ENCODE peak calls at places on chromosome 4, in eight cellular contexts. Q is heart left ventricle, H is IMR-90, K is ovary, T is tibial nerve, S is uterus, B is HCT116, G is endothelial cell of umbilical vein. C is an unnamed sample.

GRCh38 chr4:139042981-139043460 is 27.4 kb downstream of the NOCT start:
- DNase-seq in S (no peak), G (peak), T (peak), H (peak), Q (peak), K (no peak), B (no peak), C (no peak)

GRCh38 chr4:73763877-73764276 is 23.5 kb downstream of the CXCL8 start:
- DNase-seq in G (no peak), T (no peak), S (no peak), K (no peak), H (no peak), Q (no peak), B (no peak), C (no peak)

GRCh38 chr4:6688879-6689505 is 4.7 kb upstream of the S100P start:
- DNase-seq in K (peak), Q (no peak), T (peak), H (peak), G (peak), S (no peak), B (peak), C (peak)

GRCh38 chr4:101355767-101356702 is 8.7 kb upstream of the PPP3CA start:
- DNase-seq in S (no peak), H (peak), B (peak), T (no peak), K (peak), G (peak), Q (no peak), C (no peak)

GRCh38 chr4:66178901-66179300 is 508.6 kb upstream of the EPHA5 start:
- DNase-seq in T (no peak), Q (no peak), H (no peak), K (no peak), S (no peak), B (no peak), G (no peak), C (no peak)

GRCh38 chr4:88616275-88616996 is 24.2 kb downstream of the HERC3 start:
- DNase-seq in G (no peak), S (no peak), B (no peak), H (peak), T (no peak), Q (no peak), K (no peak), C (no peak)

GRCh38 chr4:24770111-24770584 is 25.2 kb upstream of the SOD3 start:
- DNase-seq in T (no peak), S (no peak), H (peak), Q (no peak), K (no peak), G (peak), B (peak), C (no peak)

GRCh38 chr4:1666391-1666790 is 17.7 kb downstream of the FAM53A start:
- DNase-seq in H (no peak), S (no peak), B (no peak), T (no peak), G (no peak), K (no peak), Q (peak), C (no peak)

GRCh38 chr4:149781150-149781549 is 34.5 kb downstream of the IQCM start:
- DNase-seq in Q (no peak), G (no peak), H (peak), T (no peak), K (no peak), B (peak), S (no peak), C (no peak)

GRCh38 chr4:70979445-70980008 is 13.9 kb upstream of the DCK start:
- DNase-seq in S (no peak), G (peak), H (no peak), K (no peak), B (no peak), T (no peak), Q (no peak), C (no peak)

GRCh38 chr4:131974730-131975129 is 1174.4 kb upstream of the PCDH10 start:
- DNase-seq in B (no peak), K (no peak), H (no peak), Q (no peak), S (no peak), G (no peak), T (no peak), C (no peak)

GRCh38 chr4:168549145-168549544 is 52.3 kb downstream of the PALLD start:
- DNase-seq in K (no peak), G (no peak), Q (no peak), B (no peak), S (no peak), H (no peak), T (no peak), C (no peak)

GRCh38 chr4:120544838-120545237 is 377.7 kb downstream of the PRDM5 start:
- DNase-seq in G (no peak), K (no peak), Q (no peak), B (no peak), S (no peak), H (no peak), T (no peak), C (no peak)

GRCh38 chr4:16721618-16722291 is 176.7 kb downstream of the LDB2 start:
- DNase-seq in Q (no peak), K (peak), S (no peak), T (no peak), H (peak), B (no peak), G (peak), C (no peak)

GRCh38 chr4:113684534-113685091 is 76.9 kb downstream of the CAMK2D start:
- DNase-seq in G (no peak), S (peak), K (peak), B (no peak), H (peak), Q (peak), T (peak), C (no peak)

GRCh38 chr4:2617955-2618354 is 81.5 kb downstream of the FAM193A start:
- DNase-seq in H (peak), B (no peak), S (no peak), Q (no peak), T (no peak), G (peak), K (no peak), C (no peak)

GRCh38 chr4:87896020-87896621 is 63.4 kb downstream of the MEPE start:
- DNase-seq in K (no peak), S (no peak), B (peak), G (peak), H (peak), T (peak), Q (no peak), C (no peak)

GRCh38 chr4:76307670-76308014 is 1.1 kb downstream of the STBD1 start:
- DNase-seq in G (no peak), K (no peak), H (no peak), S (peak), T (no peak), Q (peak), B (no peak), C (no peak)

GRCh38 chr4:75653845-75654503 is 19.2 kb downstream of the G3BP2 start:
- DNase-seq in T (no peak), G (peak), K (no peak), S (no peak), Q (no peak), B (no peak), H (peak), C (no peak)

GRCh38 chr4:150072906-150073714 is 5.1 kb upstream of the DCLK2 start:
- DNase-seq in H (peak), G (peak), T (no peak), S (no peak), B (no peak), Q (no peak), K (no peak), C (no peak)

GRCh38 chr4:5037553-5038551 is 13.4 kb upstream of the STK32B start:
- DNase-seq in K (no peak), G (peak), H (peak), Q (no peak), S (no peak), B (no peak), T (peak), C (no peak)

GRCh38 chr4:156496797-156497196 is 474.8 kb downstream of the PDGFC start:
- DNase-seq in S (no peak), K (no peak), Q (no peak), B (no peak), T (no peak), H (peak), G (no peak), C (no peak)

GRCh38 chr4:154424810-154425484 is 66.7 kb downstream of the DCHS2 start:
- DNase-seq in K (no peak), S (no peak), H (no peak), B (no peak), G (no peak), T (no peak), Q (no peak), C (no peak)

GRCh38 chr4:1862055-1862911 is 6.3 kb upstream of the LETM1 start:
- DNase-seq in S (no peak), K (no peak), G (no peak), B (no peak), Q (no peak), H (no peak), T (no peak), C (no peak)

GRCh38 chr4:38867478-38868054 is at the start of gene FAM114A1:
- DNase-seq in K (peak), T (peak), G (peak), H (peak), Q (peak), S (peak), B (no peak), C (peak)

GRCh38 chr4:129565214-129565613 is 469.3 kb downstream of the C4orf33 start:
- DNase-seq in G (no peak), S (no peak), Q (no peak), K (no peak), B (no peak), T (no peak), H (no peak), C (no peak)

GRCh38 chr4:91058345-91058744 is 931.2 kb downstream of the CCSER1 start:
- DNase-seq in T (no peak), G (no peak), Q (no peak), K (no peak), S (no peak), B (no peak), H (peak), C (no peak)

GRCh38 chr4:96342790-96343455 is 503.0 kb downstream of the PDHA2 start:
- DNase-seq in H (no peak), Q (no peak), K (no peak), B (no peak), S (no peak), T (no peak), G (no peak), C (no peak)

GRCh38 chr4:94256833-94257232 is 49.2 kb downstream of the SMARCAD1 start:
- DNase-seq in H (peak), K (no peak), B (no peak), S (no peak), Q (no peak), T (no peak), G (peak), C (no peak)

GRCh38 chr4:127521463-127521862 is 111.3 kb upstream of the INTU start:
- DNase-seq in S (no peak), K (no peak), H (no peak), Q (no peak), T (no peak), G (no peak), B (no peak), C (no peak)

GRCh38 chr4:118869808-118870342 is 18.8 kb upstream of the SYNPO2 start:
- DNase-seq in H (peak), Q (peak), T (no peak), G (peak), K (no peak), S (no peak), B (no peak), C (no peak)

GRCh38 chr4:22389240-22389871 is 126.5 kb downstream of the ADGRA3 start:
- DNase-seq in Q (peak), K (peak), T (peak), B (peak), H (peak), G (peak), S (peak), C (no peak)

GRCh38 chr4:162510115-162510514 is 346.3 kb upstream of the FSTL5 start:
- DNase-seq in G (no peak), T (no peak), K (no peak), B (no peak), S (no peak), H (no peak), Q (no peak), C (no peak)

GRCh38 chr4:2862528-2862927 is 18.9 kb downstream of the ADD1 start:
- DNase-seq in B (peak), Q (no peak), T (no peak), G (peak), H (peak), K (no peak), S (no peak), C (no peak)

GRCh38 chr4:99356992-99357391 is 4.4 kb upstream of the ADH1C start:
- DNase-seq in S (no peak), G (no peak), H (no peak), T (no peak), Q (no peak), B (no peak), K (no peak), C (no peak)

GRCh38 chr4:152700151-152700550 is 20.4 kb upstream of the TMEM154 start:
- DNase-seq in G (no peak), T (no peak), B (no peak), K (no peak), S (no peak), H (no peak), Q (no peak), C (no peak)

GRCh38 chr4:119035941-119036737 is 99.5 kb upstream of the MYOZ2 start:
- DNase-seq in B (no peak), G (no peak), H (peak), Q (no peak), S (no peak), K (no peak), T (no peak), C (no peak)

DNA sequence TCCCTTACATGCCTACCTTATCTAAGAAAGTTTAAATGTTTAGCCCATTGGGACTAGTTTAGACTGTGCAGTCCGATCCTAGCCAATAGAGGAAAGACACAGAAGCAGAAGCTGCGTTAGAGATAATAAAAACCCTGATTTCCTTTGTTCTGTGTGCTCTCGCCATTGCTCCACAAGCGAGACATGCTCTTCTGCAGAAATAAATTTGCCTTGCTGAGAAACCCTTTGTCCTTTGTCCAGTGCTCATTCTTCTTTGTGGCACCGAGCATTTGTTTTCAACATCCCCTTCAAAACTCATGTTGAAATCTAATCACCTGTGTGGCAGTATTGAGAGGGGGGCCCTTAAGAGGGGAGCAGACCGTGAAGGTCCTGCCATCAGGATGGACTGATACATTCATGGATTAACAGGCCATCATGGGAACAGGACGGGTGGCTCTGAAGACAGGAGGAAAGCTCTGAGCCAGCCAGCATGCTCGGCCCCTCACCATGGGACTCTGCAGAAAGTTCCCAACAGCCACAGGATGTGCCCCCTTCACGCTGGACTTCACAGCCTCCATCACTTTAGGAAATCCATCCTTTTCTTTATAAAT is 94.5 kb downstream of the ABLIM2 start:
- DNase-seq in G (no peak), B (no peak), K (no peak), Q (no peak), H (no peak), S (no peak), T (no peak), C (no peak)
- H3K27ac ChIP-seq in G (no peak), B (no peak), K (no peak), Q (no peak), H (no peak), S (no peak), T (no peak), C (no peak)

GRCh38 chr4:86243750-86244149 is 116.1 kb downstream of the MAPK10 start:
- DNase-seq in T (no peak), G (no peak), Q (no peak), B (no peak), S (no peak), K (no peak), H (no peak), C (no peak)
- TF ChIP-seq POLR2A in T (no peak), G (no peak), Q (no peak), B (no peak), S (no peak), K (no peak), H (no peak), C (no peak)

GRCh38 chr4:143558286-143558685 is 44.8 kb downstream of the SMARCA5 start:
- DNase-seq in S (no peak), B (no peak), K (no peak), G (peak), H (no peak), Q (no peak), T (no peak), C (no peak)

GRCh38 chr4:143564472-143564871 is 51.0 kb downstream of the SMARCA5 start:
- DNase-seq in T (no peak), B (no peak), H (no peak), Q (no peak), S (no peak), G (no peak), K (no peak), C (no peak)

GRCh38 chr4:143558823-143559756 is 45.6 kb downstream of the SMARCA5 start:
- DNase-seq in Q (peak), G (peak), K (peak), H (peak), T (peak), S (peak), B (no peak), C (peak)

GRCh38 chr4:143555676-143556075 is 42.2 kb downstream of the SMARCA5 start:
- DNase-seq in H (peak), T (no peak), B (no peak), K (no peak), G (no peak), S (no peak), Q (no peak), C (no peak)

DNA sequence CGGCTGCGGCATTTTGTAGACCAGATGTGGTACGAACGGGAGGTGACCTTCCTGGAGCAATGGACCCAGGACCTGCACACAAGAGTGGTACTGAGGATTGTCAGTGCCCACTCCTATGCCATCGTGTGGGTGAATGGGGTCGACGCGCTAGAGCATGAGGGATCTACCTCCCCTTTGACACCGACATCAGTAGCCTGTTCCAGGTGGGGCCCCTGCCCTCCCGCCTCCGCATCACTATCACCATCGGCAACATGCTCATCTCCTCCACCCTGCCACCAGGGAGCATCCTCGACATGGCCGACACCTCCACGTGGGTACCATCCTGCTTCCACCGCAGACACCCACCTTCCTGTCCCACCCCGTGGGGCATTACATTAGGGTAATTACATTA is 46.2 kb downstream of the SMARCA5 start:
- DNase-seq in G (peak), T (no peak), Q (no peak), H (no peak), S (no peak), K (no peak), B (no peak), C (no peak)
- H3K4me3 ChIP-seq in G (peak), T (peak), Q (peak), H (peak), S (peak), K (peak), B (no peak), C (peak)

GRCh38 chr4:111066887-111067286 is 444.0 kb upstream of the PITX2 start:
- DNase-seq in K (no peak), S (no peak), T (no peak), B (no peak), Q (no peak), H (peak), G (no peak), C (no peak)

GRCh38 chr4:111066001-111066400 is 443.1 kb upstream of the PITX2 start:
- DNase-seq in G (no peak), Q (no peak), S (no peak), H (peak), T (no peak), B (no peak), K (no peak), C (no peak)

GRCh38 chr4:111066447-111066846 is 443.6 kb upstream of the PITX2 start:
- DNase-seq in S (no peak), B (no peak), Q (no peak), K (no peak), G (no peak), H (peak), T (no peak), C (no peak)

GRCh38 chr4:111070390-111070789 is 447.5 kb upstream of the PITX2 start:
- DNase-seq in G (no peak), T (no peak), Q (no peak), S (no peak), K (no peak), B (no peak), H (no peak), C (no peak)

GRCh38 chr4:111064342-111064993 is 441.6 kb upstream of the PITX2 start:
- DNase-seq in B (peak), S (no peak), Q (no peak), G (no peak), H (peak), T (no peak), K (no peak), C (no peak)
- H3K27ac ChIP-seq in B (peak), S (no peak), Q (no peak), G (no peak), H (no peak), T (no peak), K (no peak), C (no peak)

C was measured in breast epithelium.